ENCODE peak calls at places on chromosomes 4 and X, in nine cellular contexts. H, Z, M, V, O, U, W, J and X are unnamed samples.

GRCh38 chr4:160406426-160406825 is 1303.5 kb downstream of the RAPGEF2 start:
- DNase-seq in H (no peak), Z (no peak), M (no peak), V (no peak), O (no peak), U (no peak), W (no peak), J (no peak), X (no peak)

GRCh38 chr4:95263960-95264359 is 284.8 kb downstream of the UNC5C start:
- DNase-seq in H (no peak), Z (no peak), M (no peak), V (no peak), O (no peak), U (no peak), W (no peak), J (no peak), X (no peak)

GRCh38 chr4:99117876-99118693 is 26.0 kb downstream of the ADH4 start:
- DNase-seq in H (no peak), Z (no peak), M (peak; percentile 35), V (no peak), O (no peak), U (no peak), W (no peak), J (no peak), X (no peak)

GRCh38 chr4:166282081-166282770 is 409.2 kb downstream of the TLL1 start:
- DNase-seq in H (no peak), Z (no peak), M (no peak), V (no peak), O (no peak), U (no peak), W (no peak), J (no peak), X (no peak)

GRCh38 chrX:152821145-152821765 is 9.3 kb downstream of the CETN2 start:
- DNase-seq in H (peak; percentile 11), Z (peak; percentile 15), M (peak; percentile 32), V (no peak), O (no peak), U (peak; percentile 47), W (no peak), J (peak; percentile 57), X (no peak)

GRCh38 chr4:145390566-145390965 is 91.1 kb upstream of the SMAD1 start:
- DNase-seq in H (no peak), Z (no peak), M (no peak), V (no peak), O (no peak), U (no peak), W (no peak), J (no peak), X (no peak)

GRCh38 chr4:74661427-74662171 is 132.7 kb downstream of the BTC start:
- DNase-seq in H (peak; percentile 27), Z (peak; percentile 8), M (peak; percentile 35), V (no peak), O (no peak), U (no peak), W (no peak), J (no peak), X (no peak)

GRCh38 chr4:111959202-111959601 is 186.1 kb upstream of the FAM241A start:
- DNase-seq in H (peak; percentile 38), Z (peak; percentile 51), M (peak; percentile 10), V (no peak), O (no peak), U (no peak), W (no peak), J (no peak), X (no peak)

GRCh38 chrX:149760965-149761364 is 12.9 kb upstream of the HSFX1 start:
- DNase-seq in H (no peak), Z (no peak), M (no peak), V (no peak), O (no peak), U (no peak), W (no peak), J (no peak), X (no peak)

GRCh38 chr4:140152760-140153418 is 1.1 kb downstream of the MAML3 start:
- DNase-seq in H (peak; percentile 58), Z (peak; percentile 60), M (peak; percentile 44), V (peak; percentile 63), O (peak; percentile 62), U (peak; percentile 80), W (peak; percentile 58), J (peak; percentile 65), X (peak; percentile 58)

GRCh38 chrX:151226941-151227340 is 50.6 kb downstream of the GPR50 start:
- DNase-seq in H (no peak), Z (no peak), M (no peak), V (no peak), O (no peak), U (no peak), W (no peak), J (no peak), X (no peak)
- H3K27me3 ChIP-seq in H (no peaks in the 10 kb centered on the region), Z (no peaks in the 10 kb centered on the region), M (no peaks in the 10 kb centered on the region), V (no peaks in the 10 kb centered on the region), O (peaks cover 36% of the 10 kb centered on the region), U (no peaks in the 10 kb centered on the region), W (no peaks in the 10 kb centered on the region), J (no peaks in the 10 kb centered on the region), X (peaks cover 20% of the 10 kb centered on the region)

GRCh38 chr4:2837110-2837903 is 6.3 kb upstream of the ADD1 start:
- DNase-seq in H (no peak), Z (no peak), M (no peak), V (no peak), O (peak; percentile 15), U (no peak), W (no peak), J (no peak), X (no peak)
- H3K27ac ChIP-seq in H (peak overlapping the region; percentile 43), Z (no peak overlapping the region), M (peak overlapping the region; percentile 18), V (peak overlapping the region; percentile 8), O (peak overlapping the region; percentile 61), U (peak overlapping the region; percentile 65), W (peak overlapping the region; percentile 81), J (no peak overlapping the region), X (peak overlapping the region; percentile 55)

GRCh38 chrX:129609395-129609794 is 45.4 kb downstream of the APLN start:
- DNase-seq in H (no peak), Z (no peak), M (no peak), V (no peak), O (no peak), U (no peak), W (no peak), J (no peak), X (no peak)
- TF ChIP-seq CTCF in H (no peak), Z (peak; percentile 30), M (peak; percentile 11), V (no peak), O (no peak), U (no peak), W (no peak), J (no peak), X (no peak)

GRCh38 chr4:154491731-154492249 is at the start of gene DCHS2:
- DNase-seq in H (no peak), Z (no peak), M (no peak), V (peak; percentile 37), O (peak; percentile 28), U (peak; percentile 71), W (no peak), J (peak; percentile 26), X (peak; percentile 18)

GRCh38 chr4:154490261-154490588 is 1.4 kb downstream of the DCHS2 start:
- DNase-seq in H (no peak), Z (no peak), M (no peak), V (peak; percentile 12), O (no peak), U (no peak), W (no peak), J (no peak), X (no peak)

GRCh38 chr4:154490589-154491340 is 834 bp downstream of the DCHS2 start:
- DNase-seq in H (no peak), Z (no peak), M (no peak), V (peak; percentile 41), O (peak; percentile 12), U (no peak), W (no peak), J (no peak), X (no peak)

GRCh38 chr4:154491341-154491679 is 289 bp downstream of the DCHS2 start:
- DNase-seq in H (peak; percentile 5), Z (no peak), M (peak; percentile 5), V (no peak), O (no peak), U (no peak), W (no peak), J (no peak), X (no peak)

DNA sequence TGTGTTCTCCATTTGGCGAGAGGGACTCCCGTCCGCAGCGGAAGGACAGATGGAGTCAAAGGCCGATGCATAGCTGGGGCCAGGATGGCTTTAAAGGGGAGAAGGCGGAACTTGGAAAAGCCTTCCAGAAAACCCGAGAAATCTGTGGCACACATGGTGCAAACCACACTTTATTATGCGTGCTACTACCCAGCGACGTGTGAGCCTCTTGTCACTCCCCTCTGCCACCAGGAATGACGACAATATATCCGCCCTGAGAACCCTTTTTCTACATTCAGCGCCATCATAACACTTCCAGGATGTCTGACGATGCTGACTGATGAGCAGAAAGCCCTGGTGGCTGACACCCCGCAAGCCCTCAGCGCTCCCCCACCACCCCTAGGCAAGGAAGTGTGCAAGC is 689 bp upstream of the DCHS2 start:
- DNase-seq in H (no peak), Z (no peak), M (no peak), V (no peak), O (no peak), U (no peak), W (no peak), J (no peak), X (no peak)
- H3K27me3 ChIP-seq in H (peaks cover 8% of the 10 kb centered on the region), Z (peaks cover 37% of the 10 kb centered on the region), M (peaks cover 31% of the 10 kb centered on the region), V (peaks cover 10% of the 10 kb centered on the region), O (peaks cover 79% of the 10 kb centered on the region), U (peaks cover 18% of the 10 kb centered on the region), W (peaks cover 14% of the 10 kb centered on the region), J (no peaks in the 10 kb centered on the region), X (peaks cover 94% of the 10 kb centered on the region)

GRCh38 chrX:120549483-120550452 is 11.0 kb downstream of the CUL4B start:
- DNase-seq in H (peak; percentile 97), Z (peak; percentile 89), M (peak; percentile 94), V (no peak), O (no peak), U (no peak), W (no peak), J (no peak), X (no peak)
- H3K27ac ChIP-seq in H (peak overlapping the region; percentile 84), Z (peak overlapping the region; percentile 91), M (peak overlapping the region; percentile 97), V (peak overlapping the region; percentile 13), O (no peak overlapping the region), U (no peak overlapping the region), W (no peak overlapping the region), J (no peak overlapping the region), X (no peak overlapping the region)

DNA sequence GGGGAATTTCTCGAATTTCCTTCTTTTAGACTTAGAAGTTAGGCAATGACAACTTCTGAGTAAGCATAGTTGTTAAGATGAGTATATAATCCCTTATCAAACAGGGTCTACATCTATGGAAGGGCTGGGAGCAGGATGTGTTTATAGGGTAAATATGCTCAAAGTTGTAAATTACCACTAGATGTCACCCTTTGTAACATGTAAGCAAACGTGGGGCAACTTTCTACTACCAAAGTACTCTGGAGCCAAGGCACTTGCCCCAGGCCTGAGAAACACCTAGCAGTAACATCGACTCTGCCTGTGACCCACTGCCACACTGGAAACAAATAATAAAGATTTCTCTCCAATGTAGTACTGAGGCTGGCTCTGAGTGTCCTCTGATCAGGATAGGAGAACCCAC is 444.6 kb downstream of the IQCM start:
- DNase-seq in H (peak; percentile 66), Z (peak; percentile 32), M (peak; percentile 63), V (no peak), O (no peak), U (no peak), W (no peak), J (no peak), X (no peak)
- TF ChIP-seq CTCF in H (peak; percentile 48), Z (peak; percentile 48), M (peak; percentile 53), V (peak; percentile 27), O (peak; percentile 47), U (no peak), W (peak; percentile 52), J (no peak), X (peak; percentile 56)